ENCODE peak calls at places on chromosome 2, in five cellular contexts. K is astrocyte, W is SK-N-SH, J is osteocyte, S is GM12865. G is an unnamed sample.

GRCh38 chr2:237714690-237715458 is 83.7 kb upstream of the RBM44 start:
- DNase-seq in S (no peak), W (no peak), J (peak; percentile 64), K (peak; percentile 88), G (no peak)

GRCh38 chr2:53437371-53437770 is 330.2 kb upstream of the CHAC2 start:
- DNase-seq in J (no peak), S (no peak), W (no peak), K (peak; percentile 49), G (no peak)

GRCh38 chr2:163681765-163682164 is 54.0 kb downstream of the FIGN start:
- DNase-seq in W (no peak), K (peak; percentile 61), S (no peak), J (no peak), G (no peak)

GRCh38 chr2:11103984-11104793 is 51.1 kb upstream of the SLC66A3 start:
- DNase-seq in J (no peak), W (no peak), S (peak; percentile 96), K (no peak), G (peak; percentile 60)

GRCh38 chr2:88074854-88075292 is 7.2 kb downstream of the SMYD1 start:
- DNase-seq in S (no peak), W (no peak), K (peak; percentile 88), J (no peak), G (no peak)

GRCh38 chr2:3476386-3477033 is 42.8 kb downstream of the ADI1 start:
- DNase-seq in K (peak; percentile 17), W (no peak), J (no peak), S (no peak), G (no peak)

GRCh38 chr2:129918604-129919003 is 60.9 kb upstream of the RAB6C start:
- DNase-seq in W (no peak), S (no peak), J (no peak), K (no peak), G (no peak)

GRCh38 chr2:230891108-230891507 is 26.4 kb downstream of the ITM2C start:
- DNase-seq in W (no peak), S (no peak), J (no peak), K (peak; percentile 11), G (no peak)

GRCh38 chr2:3124921-3125760 is 252.5 kb downstream of the EIPR1 start:
- DNase-seq in K (no peak), S (no peak), J (no peak), W (no peak), G (no peak)

GRCh38 chr2:28767367-28767766 is 15.7 kb downstream of the PPP1CB start:
- DNase-seq in W (no peak), K (no peak), J (no peak), S (no peak), G (no peak)

GRCh38 chr2:127106457-127106997 is 427 bp downstream of the BIN1 start:
- DNase-seq in W (peak; percentile 75), S (no peak), J (no peak), K (peak; percentile 10), G (peak; percentile 53)

GRCh38 chr2:71609029-71609428 is 155.7 kb downstream of the DYSF start:
- DNase-seq in S (no peak), J (peak; percentile 75), K (no peak), W (peak; percentile 14), G (no peak)

GRCh38 chr2:168622559-168622958 is 166.5 kb downstream of the CERS6 start:
- DNase-seq in S (no peak), J (no peak), W (no peak), K (no peak), G (no peak)

GRCh38 chr2:121707920-121708361 is 28.7 kb downstream of the NIFK start:
- DNase-seq in W (no peak), K (peak; percentile 44), S (no peak), J (no peak), G (no peak)

GRCh38 chr2:214203744-214204289 is 207.0 kb upstream of the VWC2L start:
- DNase-seq in J (no peak), S (peak; percentile 10), K (no peak), W (no peak), G (no peak)

GRCh38 chr2:144377929-144378328 is 142.0 kb downstream of the ZEB2 start:
- DNase-seq in W (no peak), J (no peak), K (peak; percentile 24), S (no peak), G (no peak)

GRCh38 chr2:101815739-101816391 is 118.4 kb downstream of the MAP4K4 start:
- DNase-seq in S (no peak), K (peak; percentile 25), W (no peak), J (no peak), G (no peak)

GRCh38 chr2:72770879-72771461 is 54.9 kb downstream of the EXOC6B start:
- DNase-seq in K (peak; percentile 36), J (no peak), S (peak; percentile 74), W (peak; percentile 56), G (peak; percentile 73)

GRCh38 chr2:180707867-180708205 is 272.6 kb upstream of the UBE2E3 start:
- DNase-seq in W (no peak), J (no peak), S (no peak), K (peak; percentile 79), G (no peak)

GRCh38 chr2:165877565-165878550 is 75.7 kb downstream of the TTC21B start:
- DNase-seq in S (peak; percentile 66), K (peak; percentile 53), J (no peak), W (no peak), G (peak; percentile 16)

GRCh38 chr2:192500550-192501200 is 305.9 kb upstream of the TMEFF2 start:
- DNase-seq in W (no peak), J (no peak), K (peak; percentile 94), S (no peak), G (no peak)

GRCh38 chr2:196234672-196235071 is 63.3 kb upstream of the STK17B start:
- DNase-seq in W (no peak), S (peak; percentile 52), K (peak; percentile 91), J (no peak), G (peak; percentile 22)

GRCh38 chr2:20602803-20603202 is 48.1 kb downstream of the HS1BP3 start:
- DNase-seq in W (no peak), K (no peak), S (no peak), J (no peak), G (no peak)

GRCh38 chr2:20606198-20606597 is 44.7 kb downstream of the HS1BP3 start:
- DNase-seq in S (no peak), J (no peak), W (no peak), K (no peak), G (no peak)

GRCh38 chr2:20604957-20605381 is 45.9 kb downstream of the HS1BP3 start:
- DNase-seq in K (peak; percentile 92), S (no peak), J (no peak), W (no peak), G (no peak)

GRCh38 chr2:20603791-20604190 is 47.1 kb downstream of the HS1BP3 start:
- DNase-seq in S (no peak), K (no peak), J (no peak), W (no peak), G (no peak)

DNA sequence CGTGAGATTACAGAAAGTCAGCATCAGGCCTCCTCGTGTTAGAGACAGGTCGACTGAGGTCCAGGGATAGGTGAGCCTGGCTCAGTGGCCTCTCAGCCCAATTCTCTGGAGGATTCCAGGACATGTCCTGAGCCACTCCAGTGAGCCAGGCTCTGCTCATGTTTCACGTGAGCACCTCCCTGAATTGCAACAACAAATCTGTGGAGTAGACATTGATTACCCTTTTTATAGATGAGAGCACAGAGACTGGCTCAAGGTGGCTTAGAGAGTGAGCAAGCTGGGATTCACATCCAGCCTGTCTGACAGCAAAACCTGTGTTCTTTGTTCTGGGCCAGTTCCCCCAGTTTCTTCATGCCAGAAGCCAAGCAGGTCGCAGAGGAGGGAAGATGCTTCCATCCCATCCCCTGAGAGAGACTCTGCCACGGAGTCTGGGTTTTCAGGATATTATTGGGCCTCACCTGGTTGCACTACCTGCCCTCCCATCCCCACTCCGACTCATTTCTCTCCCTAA is 46.4 kb downstream of the HS1BP3 start:
- DNase-seq in J (no peak), K (no peak), S (no peak), W (no peak), G (no peak)
- TF ChIP-seq CTCF in J (no peak), K (no peak), S (no peak), W (no peak), G (no peak)

GRCh38 chr2:9197916-9198315 is 8.7 kb upstream of the ASAP2 start:
- DNase-seq in K (no peak), J (no peak), W (no peak), S (no peak), G (no peak)
- TF ChIP-seq CTCF in K (no peak), J (no peak), W (no peak), S (no peak), G (no peak)

DNA sequence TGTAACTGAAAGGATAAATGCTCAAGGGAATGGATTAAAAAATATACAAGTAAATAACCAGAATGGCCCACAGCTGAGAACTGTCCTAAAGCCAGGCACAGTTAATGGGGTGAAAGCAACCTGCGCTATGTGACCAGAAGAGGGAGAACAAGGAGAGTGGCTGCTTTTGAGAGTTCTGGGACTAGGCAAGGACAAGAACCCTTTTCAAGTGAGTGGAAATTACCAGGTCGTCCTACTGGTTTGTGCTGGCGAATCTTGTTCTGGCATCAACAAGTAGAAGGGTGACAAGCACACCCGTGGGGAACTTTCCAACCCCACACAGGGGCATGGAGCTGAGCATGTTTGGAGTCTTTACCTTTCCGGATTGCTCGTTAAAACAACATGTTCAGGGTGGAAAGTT is 82.8 kb downstream of the TMEM17 start:
- DNase-seq in S (no peak), J (peak; percentile 64), W (no peak), K (no peak), G (no peak)
- TF ChIP-seq CTCF in S (no peak), J (peak; percentile 7), W (peak; percentile 34), K (no peak), G (no peak)

GRCh38 chr2:148653437-148653836 is 8.9 kb downstream of the EPC2 start:
- DNase-seq in K (no peak), J (no peak), W (no peak), S (peak; percentile 64), G (peak; percentile 16)
- TF ChIP-seq CTCF in K (no peak), J (no peak), W (no peak), S (no peak), G (no peak)

GRCh38 chr2:206442854-206443734 is at the start of gene ADAM23:
- DNase-seq in J (peak; percentile 86), W (peak; percentile 97), S (peak; percentile 67), K (peak; percentile 32), G (peak; percentile 85)
- TF ChIP-seq CTCF in J (peak; percentile 55), W (peak; percentile 44), S (no peak), K (peak; percentile 4), G (peak; percentile 19)

GRCh38 chr2:109128048-109128465 is 948 bp upstream of the SH3RF3 start:
- DNase-seq in J (peak; percentile 96), W (peak; percentile 96), K (peak; percentile 77), S (peak; percentile 73), G (peak; percentile 82)
- TF ChIP-seq CTCF in J (peak; percentile 97), W (peak; percentile 90), K (peak; percentile 71), S (peak; percentile 77), G (peak; percentile 71)

GRCh38 chr2:36915627-36916026 is 50.7 kb downstream of the STRN start:
- DNase-seq in K (no peak), J (no peak), W (no peak), S (no peak), G (no peak)

GRCh38 chr2:36919041-36919837 is 47.1 kb downstream of the STRN start:
- DNase-seq in W (no peak), K (no peak), S (no peak), J (no peak), G (no peak)

GRCh38 chr2:36912692-36913091 is 53.6 kb downstream of the STRN start:
- DNase-seq in K (peak; percentile 56), W (no peak), J (no peak), S (no peak), G (no peak)

GRCh38 chr2:36921984-36922383 is 44.4 kb downstream of the STRN start:
- DNase-seq in S (no peak), K (no peak), J (no peak), W (no peak), G (no peak)

GRCh38 chr2:36918307-36918706 is 48.0 kb downstream of the STRN start:
- DNase-seq in W (no peak), S (no peak), J (no peak), K (no peak), G (no peak)
- TF ChIP-seq CTCF in W (peak; percentile 58), S (no peak), J (peak; percentile 55), K (peak; percentile 9), G (no peak)

G was measured in GM13976.